ENCODE peak calls at places on chromosomes 1 and 21, in five cellular contexts. Z, M, P, S and R are unnamed samples.

GRCh38 chr1:225426395-225427248 is 1.2 kb downstream of the LBR start:
- DNase-seq in S (peak), M (peak), P (peak), Z (no peak), R (peak)

GRCh38 chr1:75725861-75726361 is 1.4 kb downstream of the ACADM start:
- DNase-seq in Z (no peak), P (no peak), M (no peak), S (peak), R (peak)

GRCh38 chr1:151371744-151372410 is 628 bp downstream of the SELENBP1 start:
- DNase-seq in M (peak), Z (no peak), S (no peak), P (peak), R (peak)

GRCh38 chr21:42218836-42219605 is at the start of gene ABCG1:
- DNase-seq in S (peak), P (peak), M (peak), Z (no peak), R (peak)

GRCh38 chr1:111804736-111805135 is 49.0 kb downstream of the DDX20 start:
- DNase-seq in Z (no peak), S (no peak), M (no peak), P (no peak), R (no peak)

GRCh38 chr1:115593365-115594259 is 48.2 kb upstream of the VANGL1 start:
- DNase-seq in M (no peak), P (no peak), S (no peak), Z (no peak), R (no peak)

GRCh38 chr21:33976980-33977720 is 61.5 kb upstream of the ATP5PO start:
- DNase-seq in P (no peak), M (no peak), S (no peak), Z (no peak), R (no peak)

GRCh38 chr1:82141393-82141792 is 340.7 kb downstream of the ADGRL2 start:
- DNase-seq in P (no peak), S (no peak), Z (no peak), M (no peak), R (no peak)

GRCh38 chr1:111732718-111733117 is 6.5 kb downstream of the INKA2 start:
- DNase-seq in S (no peak), M (no peak), Z (no peak), P (no peak), R (no peak)

GRCh38 chr1:32144033-32144432 is 35.4 kb upstream of the TXLNA start:
- DNase-seq in Z (no peak), M (no peak), P (no peak), S (no peak), R (no peak)

GRCh38 chr1:228084325-228084724 is 1.8 kb downstream of the ARF1 start:
- DNase-seq in P (peak), Z (no peak), S (no peak), M (peak), R (peak)

GRCh38 chr1:61828814-61829213 is 86.5 kb downstream of the PATJ start:
- DNase-seq in Z (no peak), P (no peak), M (no peak), S (no peak), R (no peak)

GRCh38 chr1:174021611-174022079 is 512 bp downstream of the RC3H1 start:
- DNase-seq in Z (no peak), S (peak), M (peak), P (peak), R (peak)

GRCh38 chr1:169427081-169427611 is at the start of gene CCDC181:
- DNase-seq in P (peak), Z (no peak), M (peak), S (no peak), R (peak)

GRCh38 chr1:214990619-214991018 is 91.9 kb upstream of the KCNK2 start:
- DNase-seq in S (no peak), P (peak), M (peak), Z (peak), R (no peak)

GRCh38 chr1:188888387-188888786 is 1589.3 kb downstream of the BRINP3 start:
- DNase-seq in S (no peak), M (peak), Z (no peak), P (peak), R (no peak)

GRCh38 chr1:156310962-156311361 is 11.9 kb upstream of the VHLL start:
- DNase-seq in M (peak), P (peak), S (no peak), Z (no peak), R (no peak)

GRCh38 chr1:152118915-152119314 is 3.7 kb upstream of the TCHH start:
- DNase-seq in P (no peak), S (no peak), Z (no peak), M (no peak), R (no peak)

GRCh38 chr21:46084709-46085108 is 13.2 kb upstream of the COL6A2 start:
- DNase-seq in M (no peak), Z (no peak), S (no peak), P (no peak), R (no peak)

GRCh38 chr1:169119405-169119804 is 12.9 kb downstream of the ATP1B1 start:
- DNase-seq in S (no peak), M (peak), P (peak), Z (peak), R (peak)

GRCh38 chr1:239247299-239247698 is 139.1 kb upstream of the CHRM3 start:
- DNase-seq in P (no peak), M (peak), Z (no peak), S (no peak), R (no peak)

GRCh38 chr1:171674443-171675405 is 22.2 kb upstream of the MYOC start:
- DNase-seq in S (no peak), P (no peak), Z (no peak), M (no peak), R (no peak)

GRCh38 chr1:228944991-228945390 is 209.7 kb downstream of the RHOU start:
- DNase-seq in P (peak), M (peak), S (no peak), Z (no peak), R (no peak)

GRCh38 chr1:155931332-155932038 is 2.7 kb downstream of the KHDC4 start:
- DNase-seq in M (peak), P (no peak), S (no peak), Z (no peak), R (no peak)

GRCh38 chr1:41362749-41363631 is 1.8 kb downstream of the FOXO6 start:
- DNase-seq in Z (no peak), S (no peak), P (no peak), M (no peak), R (no peak)

GRCh38 chr1:160169553-160170399 is 18.4 kb downstream of the ATP1A4 start:
- DNase-seq in Z (no peak), P (no peak), M (no peak), S (peak), R (no peak)

GRCh38 chr1:160167056-160167455 is 15.7 kb downstream of the ATP1A4 start:
- DNase-seq in Z (no peak), P (no peak), M (no peak), S (no peak), R (no peak)

GRCh38 chr1:160167580-160167979 is 16.2 kb downstream of the ATP1A4 start:
- DNase-seq in P (peak), S (no peak), Z (no peak), M (peak), R (no peak)

GRCh38 chr1:160168016-160168415 is 16.6 kb downstream of the ATP1A4 start:
- DNase-seq in M (no peak), S (no peak), Z (no peak), P (no peak), R (no peak)

GRCh38 chr1:160168609-160169369 is 17.4 kb downstream of the ATP1A4 start:
- DNase-seq in P (no peak), M (peak), Z (no peak), S (no peak), R (no peak)
- H2AFZ ChIP-seq in P (no peak), M (no peak), Z (no peak), S (no peak), R (no peak)

GRCh38 chr1:1004780-1005697 is 5.1 kb upstream of the HES4 start:
- DNase-seq in P (peak), S (no peak), M (peak), Z (no peak), R (peak)
- H2AFZ ChIP-seq in P (peak), S (no peak), M (no peak), Z (no peak), R (no peak)

GRCh38 chr1:223228201-223228600 is 85.2 kb upstream of the TLR5 start:
- DNase-seq in S (no peak), Z (no peak), M (no peak), P (no peak), R (no peak)
- H2AFZ ChIP-seq in S (no peak), Z (no peak), M (no peak), P (peak), R (no peak)

DNA sequence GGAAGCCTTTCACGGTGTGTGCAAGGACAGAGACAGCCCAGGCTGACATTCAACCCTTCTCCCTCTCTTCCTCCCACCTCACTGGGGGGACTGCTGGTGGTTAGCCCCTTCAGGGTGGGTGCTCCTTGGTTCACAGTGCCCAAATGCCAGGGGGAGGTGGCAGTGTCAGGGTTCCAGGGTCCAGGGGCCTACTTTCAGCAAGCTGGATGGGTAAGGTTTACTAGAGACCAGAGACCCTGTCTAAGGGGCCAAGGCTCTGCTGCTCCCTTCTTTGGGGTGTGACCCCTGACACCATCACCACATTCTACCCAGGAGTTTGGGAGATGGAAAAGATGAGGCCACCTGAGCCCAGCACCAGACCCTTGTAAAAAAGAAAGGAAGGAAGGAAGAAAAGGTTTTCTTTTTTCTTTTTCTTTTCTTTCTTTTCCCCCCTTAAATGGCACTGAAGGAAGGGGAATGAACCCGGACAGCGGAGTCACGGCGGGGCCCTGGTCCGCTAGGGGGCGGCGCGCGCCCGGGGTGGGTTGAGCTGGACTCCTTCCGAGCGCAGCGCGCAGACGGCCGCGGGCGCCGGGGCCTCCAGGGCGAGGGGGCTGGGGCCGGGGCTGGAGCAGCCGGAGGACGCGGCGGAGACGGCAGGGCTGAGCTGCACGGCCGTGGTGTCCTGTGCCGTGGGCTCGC is 18.8 kb downstream of the KNCN start:
- DNase-seq in M (peak), Z (no peak), S (peak), P (peak), R (peak)
- H2AFZ ChIP-seq in M (no peak), Z (no peak), S (no peak), P (peak), R (no peak)

DNA sequence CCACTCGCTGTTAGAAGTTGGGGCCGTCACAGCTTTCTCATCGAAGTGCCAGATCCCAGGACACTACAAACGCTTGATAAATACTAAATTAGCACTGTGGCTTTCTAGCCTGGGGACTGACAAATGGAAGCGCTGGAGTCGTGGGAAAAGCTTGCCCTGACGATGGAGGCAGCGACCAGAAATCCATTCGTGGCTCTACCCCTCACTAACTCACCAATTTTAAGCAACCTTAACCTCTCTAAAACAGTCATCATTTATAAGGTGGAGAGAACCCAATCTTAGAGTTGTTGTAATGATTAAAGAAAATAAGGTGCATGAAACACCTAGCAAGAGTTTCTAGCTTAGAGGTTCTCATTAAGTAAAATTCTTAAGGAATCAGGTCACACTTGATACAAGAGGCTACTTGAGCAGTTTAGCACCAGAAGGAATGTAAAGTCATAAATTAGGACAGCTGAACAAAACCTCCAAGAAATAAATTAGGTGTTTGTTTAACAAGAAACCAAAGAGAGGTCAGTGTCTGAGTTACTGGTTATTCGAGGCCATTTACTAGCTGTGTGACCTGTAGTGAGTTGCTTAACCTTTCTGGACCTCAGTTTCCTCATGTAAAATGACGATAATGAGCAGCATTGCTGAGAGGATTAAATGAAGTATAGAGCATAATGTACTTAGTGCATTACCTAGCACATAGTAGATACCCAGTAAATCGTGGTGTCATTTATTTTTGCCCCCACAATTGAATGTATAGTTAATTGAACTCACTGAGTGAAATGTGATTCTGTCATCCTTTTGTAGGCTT is 761 bp upstream of the ELK4 start:
- DNase-seq in S (peak), P (no peak), M (peak), Z (no peak), R (no peak)
- H2AFZ ChIP-seq in S (peak), P (peak), M (peak), Z (peak), R (peak)

DNA sequence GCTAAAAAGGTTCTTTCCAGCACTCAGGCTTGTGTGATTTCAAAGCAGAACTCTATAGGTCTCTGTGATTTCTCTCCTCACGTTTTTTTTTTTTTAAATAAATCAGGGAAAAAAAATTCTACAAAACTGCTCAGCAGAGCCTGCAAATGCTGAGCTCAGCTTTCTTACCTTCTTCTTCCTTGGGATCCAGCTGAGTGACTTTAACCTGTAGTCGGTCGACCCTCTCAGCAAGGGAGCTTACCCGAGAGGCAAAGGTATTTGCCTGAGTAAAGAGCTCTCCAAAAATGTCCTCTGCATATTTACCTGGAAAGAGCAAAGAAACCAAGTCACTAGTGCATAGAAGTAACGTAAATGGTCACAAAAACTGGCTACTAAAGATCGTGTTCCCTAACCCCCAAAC is 26.4 kb downstream of the GPR3 start:
- DNase-seq in Z (no peak), P (no peak), M (no peak), S (no peak), R (no peak)
- H2AFZ ChIP-seq in Z (no peak), P (peak), M (no peak), S (no peak), R (no peak)

DNA sequence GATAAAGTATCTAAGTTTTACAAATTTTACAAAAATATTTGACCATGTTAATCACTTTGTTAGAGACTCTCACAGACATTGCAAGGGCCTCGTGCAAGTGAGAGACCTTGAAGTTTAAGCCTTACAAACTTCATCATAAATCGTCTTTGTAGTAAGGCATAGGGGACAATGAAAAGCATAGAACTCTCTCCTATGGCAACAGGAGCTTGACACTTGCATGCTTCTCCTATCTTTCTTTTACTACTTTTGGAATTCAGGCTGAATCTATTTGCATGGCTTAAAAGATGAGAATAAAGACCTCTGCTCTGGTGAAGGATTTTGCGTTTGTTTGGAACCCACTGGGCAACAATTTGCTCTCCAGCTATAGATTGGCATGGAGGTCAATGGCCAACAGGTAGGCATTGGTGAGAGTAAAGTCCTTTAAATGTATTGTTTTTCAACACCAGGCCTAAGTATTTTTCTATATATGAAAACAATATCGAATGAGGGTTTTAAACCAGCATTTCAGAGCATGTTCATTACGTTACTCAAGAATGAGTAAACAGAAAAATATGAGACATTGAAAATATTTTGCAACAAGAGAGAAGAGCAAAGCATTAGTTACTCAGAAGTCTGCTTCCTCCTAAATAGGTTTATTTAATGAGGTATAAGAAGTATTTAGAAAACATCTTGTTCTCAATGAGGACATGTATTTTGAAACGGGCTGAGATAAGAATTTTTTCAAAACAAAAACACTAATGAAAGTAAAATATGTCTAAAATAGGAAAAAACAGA is 192.2 kb downstream of the TGFB2 start:
- DNase-seq in S (no peak), P (peak), Z (no peak), M (peak), R (no peak)
- H2AFZ ChIP-seq in S (no peak), P (no peak), Z (no peak), M (no peak), R (no peak)

DNA sequence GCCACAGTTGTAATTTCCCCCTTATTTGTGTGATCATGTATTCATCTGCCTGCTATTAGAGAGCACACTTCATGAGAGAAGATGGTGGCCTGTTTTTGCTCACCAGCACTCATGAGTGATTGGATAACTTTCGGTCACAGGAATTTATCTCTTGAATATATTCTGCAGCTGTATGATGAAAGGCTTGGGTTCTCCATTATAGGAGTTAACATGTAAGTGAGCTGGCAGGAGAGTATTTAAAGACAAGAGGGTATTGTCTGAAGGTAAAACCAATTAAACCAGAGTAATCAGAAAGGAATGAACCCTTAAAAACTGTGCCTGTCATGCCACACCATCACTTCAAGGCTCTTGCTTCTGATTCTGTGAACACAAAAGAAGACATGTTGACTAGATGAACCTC is 574.9 kb upstream of the CAMK1G start:
- DNase-seq in P (no peak), Z (no peak), S (no peak), M (no peak), R (no peak)
- H2AFZ ChIP-seq in P (no peak), Z (no peak), S (no peak), M (no peak), R (no peak)